ENCODE peak calls at places on chromosomes 11 and 22, in ten cellular contexts. G is cardiac fibroblast; D is GDM1; Z is EL; N is germinal center; U is CD8-positive, alpha-beta memory T cell; B is HT-29; F is stimulated activated CD4-positive, alpha-beta T cell treated with anti-CD3 and anti-CD28 coated beads, Interleukin-12 subunit alpha, Interleukin-12 subunit beta, amount 100 ng/mL, for 24 hours; W is neural progenitor cell; R is activated CD8-positive, alpha-beta memory T cell treated with anti-CD3 and anti-CD28 coated beads, Interleukin-2, amount 10 ng/mL, durations not matched to agents 7 days and 5 days. K is an unnamed sample.

GRCh38 chr22:37480387-37481346 is 5.5 kb downstream of the MFNG start:
- DNase-seq in G (no peak), N (no peak), W (no peak), Z (no peak), R (no peak), D (no peak), U (no peak), F (no peak), B (no peak), K (no peak)

GRCh38 chr22:31846161-31847115 is 92.6 kb downstream of the DEPDC5 start:
- DNase-seq in G (peak), R (no peak), U (no peak), Z (no peak), D (no peak), F (no peak), B (no peak), W (no peak), N (peak), K (peak)

GRCh38 chr11:134014502-134014901 is 54.4 kb upstream of the JAM3 start:
- DNase-seq in B (peak), W (peak), N (no peak), U (no peak), G (peak), D (no peak), F (no peak), Z (peak), R (no peak), K (no peak)

GRCh38 chr11:133403900-133404299 is 128.4 kb downstream of the OPCML start:
- DNase-seq in G (no peak), F (no peak), R (no peak), B (peak), D (no peak), W (no peak), U (no peak), Z (no peak), N (no peak), K (no peak)

GRCh38 chr11:61968758-61969390 is 1.4 kb upstream of the FTH1 start:
- DNase-seq in G (no peak), U (no peak), R (peak), W (no peak), D (no peak), B (no peak), Z (no peak), F (no peak), N (no peak), K (no peak)

GRCh38 chr22:20316844-20317401 is 2.9 kb downstream of the DGCR6L start:
- DNase-seq in F (no peak), U (no peak), D (no peak), W (peak), B (no peak), N (no peak), R (peak), G (no peak), Z (no peak), K (no peak)

GRCh38 chr11:19597194-19597593 is 115.4 kb upstream of the NAV2 start:
- DNase-seq in W (no peak), G (peak), F (no peak), U (no peak), Z (peak), B (no peak), D (no peak), R (no peak), N (no peak), K (peak)

GRCh38 chr11:14318581-14318981 is 40.4 kb downstream of the RRAS2 start:
- DNase-seq in D (no peak), U (no peak), G (no peak), R (no peak), B (no peak), N (no peak), W (no peak), F (no peak), Z (peak), K (peak)

GRCh38 chr11:120339394-120339890 is 3.2 kb downstream of the ARHGEF12 start:
- DNase-seq in G (peak), N (no peak), F (no peak), Z (peak), W (peak), R (peak), U (peak), B (peak), D (no peak), K (peak)

GRCh38 chr11:12813371-12814225 is 139.4 kb downstream of the TEAD1 start:
- DNase-seq in Z (peak), W (no peak), N (no peak), D (no peak), U (no peak), G (peak), R (no peak), B (peak), F (no peak), K (peak)

GRCh38 chr11:74319139-74319538 is 7.7 kb upstream of the P4HA3 start:
- DNase-seq in U (no peak), R (no peak), B (no peak), W (no peak), N (no peak), Z (peak), F (no peak), G (peak), D (no peak), K (peak)

GRCh38 chr22:45127866-45128265 is 35.9 kb upstream of the NUP50 start:
- DNase-seq in D (no peak), B (no peak), W (no peak), U (no peak), F (no peak), R (no peak), Z (peak), G (peak), N (no peak), K (no peak)

GRCh38 chr11:75100314-75100713 is 3.6 kb upstream of the OR2AT4 start:
- DNase-seq in Z (peak), W (no peak), R (peak), G (no peak), U (no peak), F (peak), B (no peak), N (no peak), D (peak), K (peak)

GRCh38 chr11:123251656-123252344 is 56.8 kb upstream of the CLMP start:
- DNase-seq in Z (no peak), F (no peak), R (no peak), D (no peak), G (peak), U (no peak), B (no peak), W (no peak), N (no peak), K (peak)

GRCh38 chr11:73625690-73626318 is 20.6 kb upstream of the PLEKHB1 start:
- DNase-seq in F (peak), N (peak), U (peak), B (peak), G (peak), R (peak), W (peak), D (peak), Z (peak), K (peak)

GRCh38 chr11:67056267-67056639 is 394 bp upstream of the RHOD start:
- DNase-seq in Z (no peak), B (peak), D (no peak), W (no peak), G (no peak), F (no peak), N (no peak), U (no peak), R (no peak), K (no peak)

GRCh38 chr22:19001204-19001603 is 65.1 kb upstream of the PRODH start:
- DNase-seq in W (no peak), B (no peak), D (no peak), N (no peak), G (no peak), R (peak), U (no peak), F (no peak), Z (no peak), K (no peak)

GRCh38 chr11:76102772-76103171 is 103.5 kb downstream of the WNT11 start:
- DNase-seq in U (no peak), G (peak), R (no peak), D (no peak), N (no peak), Z (no peak), W (no peak), F (no peak), B (no peak), K (no peak)

GRCh38 chr11:112280268-112281126 is 19.8 kb upstream of the PLET1 start:
- DNase-seq in F (peak), U (peak), N (peak), B (peak), D (peak), Z (peak), W (peak), G (peak), R (peak), K (peak)

GRCh38 chr11:84673753-84674152 is 953.4 kb downstream of the DLG2 start:
- DNase-seq in R (no peak), F (no peak), U (no peak), D (no peak), W (no peak), Z (peak), N (no peak), B (no peak), G (no peak), K (peak)

GRCh38 chr11:70415642-70416395 is 17.5 kb downstream of the CTTN start:
- DNase-seq in F (no peak), D (no peak), B (no peak), Z (peak), R (no peak), U (no peak), G (no peak), W (no peak), N (no peak), K (peak)

GRCh38 chr11:36215688-36216050 is 73.6 kb downstream of the COMMD9 start:
- DNase-seq in G (no peak), F (no peak), N (no peak), B (no peak), W (no peak), U (no peak), D (no peak), R (no peak), Z (no peak), K (no peak)

GRCh38 chr11:114314096-114314495 is 17.9 kb downstream of the NNMT start:
- DNase-seq in W (no peak), Z (no peak), N (no peak), F (no peak), B (no peak), G (peak), U (no peak), R (no peak), D (no peak), K (no peak)

GRCh38 chr22:31567702-31568101 is 71.4 kb downstream of the SFI1 start:
- DNase-seq in Z (no peak), U (no peak), F (no peak), D (no peak), W (no peak), G (no peak), R (no peak), N (no peak), B (no peak), K (no peak)

GRCh38 chr11:26878959-26879581 is 114.8 kb upstream of the FIBIN start:
- DNase-seq in Z (no peak), B (no peak), N (no peak), F (no peak), D (no peak), G (no peak), U (no peak), W (no peak), R (no peak), K (no peak)

GRCh38 chr11:16792426-16792825 is 54.0 kb downstream of the C11orf58 start:
- DNase-seq in R (no peak), F (no peak), U (no peak), B (no peak), Z (no peak), W (no peak), N (no peak), G (peak), D (peak), K (peak)

GRCh38 chr11:14578551-14578956 is 58.4 kb upstream of the PSMA1 start:
- DNase-seq in N (peak), B (peak), F (no peak), Z (peak), D (peak), G (peak), U (peak), W (no peak), R (peak), K (peak)

GRCh38 chr22:17430298-17430900 is 61.1 kb downstream of the CECR2 start:
- DNase-seq in R (no peak), F (no peak), W (no peak), D (no peak), B (no peak), N (no peak), U (no peak), G (peak), Z (no peak), K (peak)

GRCh38 chr22:36981247-36981775 is 37.9 kb downstream of the TST start:
- DNase-seq in U (no peak), D (no peak), W (no peak), B (no peak), Z (no peak), N (no peak), R (no peak), G (no peak), F (no peak), K (no peak)

GRCh38 chr11:126140106-126140931 is 71.1 kb downstream of the RPUSD4 start:
- DNase-seq in R (no peak), U (no peak), N (no peak), D (no peak), F (no peak), G (peak), Z (no peak), W (no peak), B (no peak), K (no peak)

K was measured in fibroblast of lung.